ENCODE peak calls at places on chromosomes 1 and 21, in four cellular contexts. U is mammary epithelial cell, X is PC-3, F is neural progenitor cell. A is an unnamed sample. For H3K4me1 and H3K9me3, the result is how much of the 10 kb centered on the place peaks cover.

GRCh38 chr1:16151985-16152384 is 3.9 kb downstream of the EPHA2 start:
- DNase-seq in U (no peak), X (no peak), F (no peak), A (peak)

GRCh38 chr1:151972533-151973270 is 21.0 kb downstream of the S100A10 start:
- DNase-seq in U (peak), F (peak), X (peak), A (peak)

GRCh38 chr1:213284626-213285025 is 233.6 kb downstream of the RPS6KC1 start:
- DNase-seq in U (no peak), X (peak), F (no peak), A (peak)

GRCh38 chr1:5836776-5837440 is 155.3 kb downstream of the NPHP4 start:
- DNase-seq in F (no peak), U (no peak), X (no peak), A (peak)

GRCh38 chr1:115314765-115315164 is 23.3 kb downstream of the NGF start:
- DNase-seq in U (peak), X (peak), F (no peak), A (no peak)

GRCh38 chr21:31837613-31838390 is 35.0 kb upstream of the HUNK start:
- DNase-seq in X (no peak), F (no peak), U (no peak), A (no peak)

GRCh38 chr1:36203027-36203553 is 21.2 kb upstream of the THRAP3 start:
- DNase-seq in X (no peak), F (no peak), U (no peak), A (peak)

GRCh38 chr1:77037990-77038389 is 170.7 kb downstream of the ST6GALNAC5 start:
- DNase-seq in X (no peak), F (no peak), U (peak), A (no peak)

GRCh38 chr1:12456979-12457378 is 161.0 kb downstream of the DHRS3 start:
- DNase-seq in F (no peak), U (no peak), X (peak), A (no peak)

GRCh38 chr1:24322636-24323177 is 3.5 kb downstream of the GRHL3 start:
- DNase-seq in F (no peak), X (no peak), U (no peak), A (no peak)
- H3K4me1 ChIP-seq in F (under half), X (half or more), U (half or more), A (under half)

GRCh38 chr1:208248254-208248935 is 4.2 kb upstream of the PLXNA2 start:
- DNase-seq in X (no peak), U (no peak), F (no peak), A (no peak)

GRCh38 chr1:208252126-208252853 is 8.1 kb upstream of the PLXNA2 start:
- DNase-seq in U (no peak), F (peak), X (peak), A (no peak)

GRCh38 chr1:208249300-208249699 is 5.1 kb upstream of the PLXNA2 start:
- DNase-seq in F (no peak), U (no peak), X (no peak), A (no peak)

GRCh38 chr1:208253177-208253576 is 9.0 kb upstream of the PLXNA2 start:
- DNase-seq in U (no peak), F (no peak), X (no peak), A (no peak)

GRCh38 chr1:208251015-208251414 is 6.8 kb upstream of the PLXNA2 start:
- DNase-seq in X (no peak), F (no peak), U (no peak), A (no peak)
- H3K4me2 ChIP-seq in X (no peak), F (no peak), U (no peak), A (no peak)

DNA sequence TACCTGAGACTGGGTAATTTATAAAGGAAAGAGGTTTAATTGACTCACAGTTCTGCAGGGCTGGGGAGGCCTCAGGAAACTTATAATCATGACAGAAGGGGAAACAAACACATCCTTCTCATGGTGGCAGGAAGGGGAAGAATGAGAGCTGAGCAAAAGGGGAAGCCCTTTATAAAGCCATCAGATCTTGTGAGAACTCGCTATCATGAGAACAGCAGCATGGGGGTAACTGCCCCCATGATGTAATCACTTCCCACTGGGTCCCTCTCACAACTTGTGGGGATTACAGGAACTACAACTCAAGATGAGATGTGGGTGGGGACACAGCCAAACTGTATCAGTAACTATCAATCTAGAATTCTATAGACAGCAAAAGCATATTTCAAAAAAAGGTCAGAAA is 64.7 kb upstream of the ACTRT2 start:
- DNase-seq in F (no peak), U (no peak), X (no peak), A (no peak)
- H3K9me3 ChIP-seq in F (under half), U (under half), X (under half), A (under half)

DNA sequence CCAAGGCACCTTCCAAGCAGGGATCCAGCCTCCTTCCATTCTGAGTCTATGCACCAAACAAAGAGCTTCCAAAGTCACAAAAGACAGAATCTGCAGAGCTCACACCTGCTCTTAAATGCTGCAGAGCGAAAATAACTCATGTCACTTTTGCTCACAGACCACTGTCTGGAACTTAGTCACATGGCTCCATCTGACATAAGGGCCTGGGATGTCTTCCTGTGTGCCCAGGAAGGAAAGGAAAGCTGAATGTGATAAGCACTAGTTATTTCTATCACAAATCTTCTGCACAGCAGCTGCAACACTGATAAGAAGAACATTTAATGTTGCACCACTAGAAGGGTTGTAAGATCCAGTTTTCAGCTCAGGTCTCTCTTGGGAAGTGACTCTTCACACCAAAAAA is 39.5 kb upstream of the SGIP1 start:
- DNase-seq in X (no peak), F (no peak), U (no peak), A (no peak)
- H3K4me1 ChIP-seq in X (under half), F (under half), U (under half), A (under half)

GRCh38 chr21:45343891-45344290 is 56.2 kb upstream of the POFUT2 start:
- DNase-seq in F (no peak), U (no peak), X (no peak), A (no peak)

GRCh38 chr21:45339430-45340405 is 52.0 kb upstream of the POFUT2 start:
- DNase-seq in F (no peak), X (no peak), U (no peak), A (no peak)

GRCh38 chr21:45340515-45340914 is 52.8 kb upstream of the POFUT2 start:
- DNase-seq in U (no peak), F (no peak), X (no peak), A (no peak)

GRCh38 chr21:45341261-45341660 is 53.6 kb upstream of the POFUT2 start:
- DNase-seq in X (no peak), U (no peak), F (no peak), A (no peak)

DNA sequence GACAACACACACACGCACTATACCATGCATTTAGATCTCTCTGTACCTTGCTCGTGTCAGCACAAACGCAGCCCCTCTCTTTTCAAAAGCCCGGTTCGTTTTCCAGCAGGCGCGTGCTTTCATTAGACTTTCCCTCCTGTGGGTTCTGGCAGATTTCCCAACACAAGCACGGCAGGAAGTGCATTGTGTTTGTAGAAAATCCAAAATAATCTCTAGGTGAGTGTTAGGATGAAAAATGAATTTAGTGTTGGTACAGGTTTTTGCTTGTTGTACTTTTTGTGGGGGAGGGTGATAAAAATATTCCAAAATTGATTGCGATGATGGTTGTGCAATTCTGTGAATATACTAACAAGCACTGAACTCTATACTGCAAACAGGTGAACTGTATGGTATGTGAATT is 54.1 kb upstream of the POFUT2 start:
- DNase-seq in F (no peak), U (peak), X (peak), A (no peak)
- H3K4me2 ChIP-seq in F (peak), U (peak), X (peak), A (no peak)

GRCh38 chr1:247924868-247925267 is at the start of gene OR2AJ1:
- DNase-seq in F (no peak), U (no peak), X (no peak), A (no peak)

GRCh38 chr1:247914941-247915662 is 5.0 kb upstream of the OR2T8 start:
- DNase-seq in X (peak), U (peak), F (no peak), A (no peak)

GRCh38 chr1:247923941-247924340 is 748 bp upstream of the OR2AJ1 start:
- DNase-seq in U (no peak), X (no peak), F (no peak), A (no peak)

GRCh38 chr1:247919952-247920351 is at the start of gene OR2T8:
- DNase-seq in F (no peak), X (no peak), U (no peak), A (no peak)
- H3K9me3 ChIP-seq in F (under half), X (under half), U (under half), A (under half)

A was measured in osteoblast.